ENCODE peak calls at places on chromosome 13, in six cellular contexts. B is epithelial cell of esophagus; T is uterus; U is CD8-positive, alpha-beta T cell; E is cardiac fibroblast; Z is AG09309. K is an unnamed sample.

GRCh38 chr13:35672611-35673010 is 196.1 kb upstream of the MAB21L1 start:
- DNase-seq in Z (peak; percentile 61), T (no peak), B (no peak), E (no peak), U (no peak), K (peak; percentile 66)

GRCh38 chr13:110716235-110716505 is 2.7 kb downstream of the ING1 start:
- DNase-seq in B (peak; percentile 26), E (peak; percentile 36), T (no peak), U (no peak), Z (no peak), K (no peak)

GRCh38 chr13:106143392-106143791 is 392.1 kb downstream of the EFNB2 start:
- DNase-seq in E (no peak), B (no peak), U (no peak), Z (no peak), T (no peak), K (no peak)

GRCh38 chr13:36713842-36714241 is 40.0 kb downstream of the SERTM1 start:
- DNase-seq in E (no peak), U (no peak), T (no peak), B (peak; percentile 31), Z (no peak), K (no peak)

GRCh38 chr13:79711631-79712030 is 230.7 kb downstream of the NDFIP2 start:
- DNase-seq in U (no peak), B (no peak), Z (no peak), E (peak; percentile 33), T (no peak), K (no peak)

GRCh38 chr13:50911051-50911690 is 1.6 kb downstream of the RNASEH2B start:
- DNase-seq in E (peak; percentile 13), Z (no peak), T (no peak), B (peak; percentile 34), U (no peak), K (no peak)

GRCh38 chr13:66660013-66660804 is 569.9 kb downstream of the PCDH9 start:
- DNase-seq in T (no peak), U (no peak), E (peak; percentile 64), B (peak; percentile 72), Z (no peak), K (no peak)

GRCh38 chr13:113744197-113745000 is 14.6 kb upstream of the TMEM255B start:
- DNase-seq in Z (no peak), E (no peak), U (no peak), B (no peak), T (no peak), K (no peak)

GRCh38 chr13:33611016-33611805 is 206.7 kb upstream of the RFC3 start:
- DNase-seq in E (peak; percentile 95), T (peak; percentile 48), Z (no peak), U (no peak), B (peak; percentile 61), K (no peak)

GRCh38 chr13:47875206-47875605 is 125.9 kb downstream of the SUCLA2 start:
- DNase-seq in E (no peak), U (no peak), B (no peak), Z (no peak), T (no peak), K (no peak)

GRCh38 chr13:111514646-111515617 is 194.5 kb downstream of the TEX29 start:
- DNase-seq in T (no peak), E (no peak), B (no peak), U (no peak), Z (no peak), K (no peak)

GRCh38 chr13:81872581-81872980 is 1531.7 kb upstream of the SPRY2 start:
- DNase-seq in B (peak; percentile 41), E (no peak), T (no peak), U (no peak), Z (no peak), K (no peak)

GRCh38 chr13:111486801-111487200 is 166.4 kb downstream of the TEX29 start:
- DNase-seq in U (no peak), B (no peak), Z (no peak), T (no peak), E (no peak), K (no peak)

GRCh38 chr13:114134111-114134943 is 1.9 kb upstream of the RASA3 start:
- DNase-seq in Z (no peak), T (no peak), E (no peak), B (no peak), U (no peak), K (no peak)

GRCh38 chr13:114115191-114115671 is 17.2 kb downstream of the RASA3 start:
- DNase-seq in E (peak; percentile 80), Z (no peak), U (peak; percentile 22), T (peak; percentile 16), B (peak; percentile 68), K (no peak)

GRCh38 chr13:48600374-48601364 is 53.1 kb upstream of the CYSLTR2 start:
- DNase-seq in Z (no peak), U (no peak), T (no peak), E (peak; percentile 94), B (no peak), K (peak; percentile 61)

GRCh38 chr13:112819816-112820215 is 130.0 kb downstream of the ATP11A start:
- DNase-seq in Z (no peak), E (no peak), U (no peak), B (no peak), T (no peak), K (no peak)

GRCh38 chr13:39864221-39864620 is 208.8 kb downstream of the COG6 start:
- DNase-seq in Z (no peak), T (no peak), U (no peak), B (no peak), E (no peak), K (no peak)

GRCh38 chr13:85806553-85807175 is 7.4 kb upstream of the SLITRK6 start:
- DNase-seq in U (no peak), T (no peak), Z (no peak), E (peak; percentile 72), B (peak; percentile 72), K (no peak)

GRCh38 chr13:25882732-25883357 is 169.0 kb downstream of the SHISA2 start:
- DNase-seq in T (no peak), B (no peak), E (no peak), Z (no peak), U (no peak), K (no peak)

GRCh38 chr13:25879466-25879865 is 172.3 kb downstream of the SHISA2 start:
- DNase-seq in U (no peak), Z (no peak), E (no peak), B (no peak), T (no peak), K (no peak)

GRCh38 chr13:25885418-25885817 is 166.4 kb downstream of the SHISA2 start:
- DNase-seq in U (no peak), B (no peak), Z (no peak), T (no peak), E (no peak), K (no peak)

GRCh38 chr13:25881136-25881926 is 170.5 kb downstream of the SHISA2 start:
- DNase-seq in Z (no peak), U (no peak), T (no peak), B (no peak), E (no peak), K (no peak)

GRCh38 chr13:25881946-25882574 is 169.8 kb downstream of the SHISA2 start:
- DNase-seq in T (no peak), B (peak; percentile 17), Z (no peak), U (no peak), E (peak; percentile 29), K (no peak)
- TF ChIP-seq CTCF in T (no peak), B (no peak), Z (no peak), U (no peak), E (no peak), K (no peak)

DNA sequence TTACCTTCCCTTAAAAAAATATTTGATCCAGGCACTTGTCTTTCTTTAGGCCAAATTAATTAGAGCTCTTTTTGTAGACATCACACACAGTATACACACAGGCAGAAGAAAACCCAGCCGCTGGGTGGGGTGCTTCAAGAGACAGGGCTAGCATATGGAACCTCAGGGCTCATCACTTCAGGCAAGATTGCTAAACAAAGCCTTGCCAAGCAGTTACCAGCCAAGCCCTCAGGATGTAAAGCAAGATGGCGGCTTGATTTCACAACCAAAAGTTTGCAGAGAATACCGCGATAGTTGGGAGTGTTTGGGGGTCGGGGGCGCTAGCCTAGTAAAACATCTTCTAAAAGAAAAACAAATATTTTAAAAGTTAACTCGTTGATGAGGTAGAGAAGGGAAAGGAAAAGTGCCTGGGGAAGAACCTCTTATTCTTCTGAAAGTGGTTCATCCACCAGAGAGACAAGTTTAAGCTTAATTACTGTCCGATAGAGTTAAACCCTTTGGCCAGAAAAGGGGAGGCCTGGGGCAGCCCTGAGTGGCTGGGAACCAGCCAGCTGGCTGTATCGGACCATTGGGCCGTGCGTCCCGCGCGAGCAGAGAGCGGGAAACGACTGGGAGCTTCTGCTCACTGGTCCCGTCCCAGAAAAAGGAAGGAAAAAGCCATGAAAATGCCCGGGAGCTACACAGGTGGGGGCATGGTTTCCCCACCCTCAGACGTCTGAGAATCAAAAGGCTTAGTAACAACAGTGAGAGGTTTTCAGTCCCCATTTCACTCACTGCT is 254.9 kb upstream of the PCDH20 start:
- DNase-seq in E (no peak), T (no peak), Z (no peak), U (no peak), B (no peak), K (no peak)
- H3K4me3 ChIP-seq in E (no peak overlapping the region), T (no peak overlapping the region), Z (no peak overlapping the region), U (no peak overlapping the region), B (no peak overlapping the region), K (no peak overlapping the region)

DNA sequence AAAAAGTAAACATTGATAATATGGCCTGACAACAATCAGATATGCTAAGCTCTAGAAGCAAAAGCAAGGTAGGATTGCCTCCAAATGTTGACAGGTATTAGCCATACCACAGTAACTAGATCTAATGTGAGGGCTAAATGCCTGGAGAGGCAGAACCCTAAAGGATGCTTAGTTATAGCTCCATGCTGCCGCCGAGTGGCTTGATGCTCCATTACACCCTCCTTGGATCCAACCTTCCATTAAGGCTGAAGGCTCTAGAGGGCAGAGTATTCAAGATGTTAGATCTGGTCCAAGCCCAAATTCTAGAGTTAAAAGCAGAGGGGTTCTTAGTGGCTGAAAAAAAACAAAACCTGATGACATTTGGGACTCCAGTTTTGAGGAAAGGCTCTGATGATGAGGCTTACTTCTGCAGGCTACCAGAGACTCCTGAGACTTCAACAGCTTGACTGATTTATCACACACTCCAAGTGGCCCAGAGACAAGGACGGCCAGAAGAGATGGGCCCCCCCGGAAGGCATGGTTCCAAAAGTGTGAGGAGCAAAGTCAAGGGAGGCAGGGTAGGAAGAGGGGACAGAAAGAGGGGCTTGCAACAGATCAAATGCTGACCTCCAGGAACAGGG is 21.8 kb upstream of the CPB2 start:
- DNase-seq in T (peak; percentile 51), Z (peak; percentile 20), B (peak; percentile 79), E (peak; percentile 83), U (peak; percentile 73), K (peak; percentile 50)
- TF ChIP-seq CTCF in T (peak; percentile 50), Z (peak; percentile 85), B (peak; percentile 99), E (peak; percentile 98), U (peak; percentile 80), K (peak; percentile 88)

DNA sequence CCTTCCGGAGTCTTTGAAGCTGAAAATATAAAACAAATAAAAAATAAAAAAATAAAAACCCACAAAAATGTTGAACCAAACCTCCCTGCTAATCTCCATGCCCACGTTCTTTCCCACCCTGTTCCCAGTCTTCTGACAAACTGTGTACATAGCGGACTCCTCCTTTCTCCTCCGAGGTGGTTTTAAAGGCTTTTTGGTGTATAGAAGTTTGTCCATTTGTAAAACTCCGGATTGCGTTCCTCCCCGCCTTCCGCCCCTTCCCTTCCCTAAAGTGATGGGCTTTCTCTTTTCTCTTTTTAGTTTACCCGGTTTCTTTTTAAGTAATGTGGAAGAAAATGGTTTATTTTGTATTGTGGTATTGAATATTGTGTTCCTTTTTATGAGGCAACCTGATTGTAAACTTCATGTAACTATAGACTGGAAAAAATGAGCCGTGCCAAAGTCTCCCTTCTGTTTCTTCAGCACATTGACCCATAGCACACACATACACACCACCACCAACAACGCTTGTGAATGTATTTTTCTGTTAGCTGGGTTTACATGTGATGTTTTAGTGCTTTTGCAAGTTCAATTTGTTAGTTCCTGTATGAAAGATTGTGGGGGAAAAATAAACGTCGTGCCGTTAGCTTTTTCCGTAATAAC is 4.4 kb downstream of the ZIC2 start:
- DNase-seq in E (no peak), T (no peak), Z (no peak), B (no peak), U (no peak), K (no peak)
- H3K4me3 ChIP-seq in E (no peak overlapping the region), T (no peak overlapping the region), Z (no peak overlapping the region), B (no peak overlapping the region), U (no peak overlapping the region), K (no peak overlapping the region)